ENCODE peak calls at places on chromosomes 5 and 9, in ten cellular contexts. M is psoas muscle; K is left lung; T is HepG2; I is right cardiac atrium; V is mucosa of descending colon; S is K562; C is lower lobe of right lung; B is CD4-positive, CD25-positive, alpha-beta regulatory T cell; R is lung. Y is an unnamed sample. For H3K4me1, the result is how much of the 10 kb centered on the place peaks cover.

GRCh38 chr5:1535646-1536045 is 11.9 kb upstream of the LPCAT1 start:
- ATAC-seq in T (no peak), C (no peak), K (no peak), B (no peak), M (no peak), R (no peak), I (no peak), V (no peak), S (no peak), Y (no peak)

GRCh38 chr5:173923236-173924104 is 35.3 kb downstream of the CPEB4 start:
- ATAC-seq in S (no peak), B (no peak), T (no peak), M (peak), R (no peak), V (no peak), K (no peak), I (peak), C (no peak), Y (peak)

GRCh38 chr5:20020235-20020634 is 32.2 kb upstream of the CDH18 start:
- ATAC-seq in K (no peak), T (no peak), I (no peak), V (no peak), C (no peak), R (no peak), B (no peak), S (no peak), M (no peak), Y (no peak)

GRCh38 chr9:133369923-133370322 is 5.9 kb downstream of the SURF4 start:
- ATAC-seq in S (no peak), C (peak), K (peak), I (no peak), B (no peak), T (no peak), R (no peak), M (no peak), V (no peak), Y (no peak)

GRCh38 chr5:64206653-64207052 is 41.0 kb downstream of the RNF180 start:
- ATAC-seq in M (no peak), C (no peak), S (no peak), V (no peak), R (no peak), I (no peak), B (no peak), T (no peak), K (no peak), Y (no peak)

GRCh38 chr5:73274870-73275756 is 102.1 kb downstream of the TMEM174 start:
- ATAC-seq in K (no peak), S (no peak), C (no peak), T (no peak), I (peak), V (no peak), M (peak), R (peak), B (no peak), Y (peak)

GRCh38 chr5:74624501-74624900 is 16.0 kb downstream of the ENC1 start:
- ATAC-seq in T (no peak), B (no peak), S (no peak), V (no peak), K (peak), I (no peak), C (peak), R (peak), M (no peak), Y (no peak)

GRCh38 chr5:122442938-122443337 is 130.9 kb downstream of the SNCAIP start:
- ATAC-seq in K (no peak), R (no peak), B (no peak), T (no peak), C (no peak), M (no peak), I (no peak), S (no peak), V (no peak), Y (no peak)

GRCh38 chr5:14594378-14595074 is 12.9 kb downstream of the OTULINL start:
- ATAC-seq in M (no peak), B (no peak), V (no peak), T (no peak), I (peak), R (no peak), K (no peak), C (peak), S (no peak), Y (no peak)

GRCh38 chr9:91898451-91899433 is 51.3 kb downstream of the ROR2 start:
- ATAC-seq in C (no peak), R (peak), S (peak), T (peak), M (no peak), I (no peak), B (no peak), K (peak), V (peak), Y (peak)

GRCh38 chr5:142587354-142587965 is 98.4 kb downstream of the FGF1 start:
- ATAC-seq in T (no peak), V (no peak), M (no peak), I (no peak), K (peak), B (no peak), C (no peak), S (peak), R (no peak), Y (no peak)

GRCh38 chr9:84325347-84325982 is 15.1 kb downstream of the SLC28A3 start:
- ATAC-seq in S (no peak), I (no peak), C (no peak), M (no peak), V (peak), T (no peak), B (no peak), R (peak), K (peak), Y (no peak)

GRCh38 chr5:112691341-112691685 is 46.4 kb upstream of the APC start:
- ATAC-seq in K (no peak), I (no peak), R (no peak), M (no peak), S (no peak), V (peak), C (no peak), B (no peak), T (peak), Y (no peak)

GRCh38 chr5:78009937-78010527 is 233.9 kb upstream of the TBCA start:
- ATAC-seq in V (no peak), K (peak), B (no peak), T (no peak), C (no peak), I (peak), R (no peak), M (no peak), S (no peak), Y (peak)

GRCh38 chr5:72234265-72234700 is 85.8 kb downstream of the MRPS27 start:
- ATAC-seq in V (peak), T (no peak), R (no peak), K (peak), S (peak), C (peak), M (peak), B (peak), I (no peak), Y (no peak)

GRCh38 chr9:127130235-127130634 is 7.8 kb upstream of the ANGPTL2 start:
- ATAC-seq in K (no peak), I (no peak), V (no peak), B (no peak), T (no peak), R (no peak), M (no peak), C (no peak), S (no peak), Y (no peak)
- H3K4me1 ChIP-seq in K (under half), I (under half), V (under half), B (under half), T (under half), R (under half), M (half or more), C (half or more), S (under half), Y (under half)

GRCh38 chr9:125852386-125852785 is 105.2 kb downstream of the PBX3 start:
- ATAC-seq in C (no peak), R (no peak), K (no peak), T (peak), I (no peak), B (no peak), S (no peak), M (no peak), V (no peak), Y (no peak)
- H3K4me1 ChIP-seq in C (under half), R (under half), K (under half), T (under half), I (under half), B (under half), S (under half), M (under half), V (under half), Y (under half)

GRCh38 chr5:38463634-38464521 is 92.6 kb downstream of the LIFR start:
- ATAC-seq in S (no peak), R (no peak), M (peak), C (no peak), T (peak), V (peak), I (no peak), B (no peak), K (peak), Y (peak)

GRCh38 chr5:38467353-38468040 is 88.9 kb downstream of the LIFR start:
- ATAC-seq in S (no peak), C (peak), R (peak), V (no peak), K (peak), B (no peak), M (peak), T (peak), I (peak), Y (peak)

GRCh38 chr5:38466444-38467189 is 89.8 kb downstream of the LIFR start:
- ATAC-seq in R (no peak), V (peak), S (peak), C (peak), M (peak), T (no peak), B (no peak), I (peak), K (peak), Y (peak)

GRCh38 chr5:38465045-38465444 is 91.4 kb downstream of the LIFR start:
- ATAC-seq in M (peak), B (no peak), S (no peak), T (no peak), V (no peak), I (no peak), K (no peak), R (no peak), C (no peak), Y (no peak)

DNA sequence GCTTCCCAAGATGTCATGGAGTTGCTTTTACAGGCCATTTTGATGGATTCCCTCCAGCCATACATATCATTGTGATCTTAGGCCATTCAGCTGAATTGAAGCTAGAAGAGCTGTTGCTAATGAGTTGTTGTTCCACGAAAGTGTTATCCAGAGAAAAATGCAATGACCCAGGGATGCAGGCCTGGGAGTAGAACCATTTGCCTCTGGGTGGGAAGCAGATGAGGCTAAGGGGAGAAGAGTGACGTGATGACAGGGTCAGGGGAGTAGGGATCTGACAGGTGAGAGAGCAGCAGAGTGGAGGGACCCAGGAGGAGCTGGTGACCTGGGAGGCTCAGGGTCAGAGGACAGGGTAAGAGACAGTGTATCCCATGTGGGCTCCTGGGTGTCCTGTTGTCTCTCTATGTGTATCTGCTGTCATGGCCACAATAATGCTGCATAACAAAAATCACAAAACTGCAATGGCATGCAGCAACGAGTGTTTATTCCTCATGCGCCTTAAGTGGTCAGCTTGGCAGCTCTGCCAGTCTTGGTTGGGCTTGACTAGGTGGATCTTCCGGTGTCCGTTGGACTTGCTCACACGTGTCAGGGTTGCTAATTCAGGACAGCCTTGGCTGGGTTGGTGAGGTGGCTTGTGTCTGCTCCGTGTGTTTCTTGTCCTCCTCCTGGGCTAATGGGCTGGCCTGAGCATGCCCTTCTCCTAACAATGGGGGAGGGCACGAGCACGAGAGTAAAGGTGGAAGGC is 90.6 kb downstream of the LIFR start:
- ATAC-seq in B (no peak), K (no peak), R (no peak), I (no peak), S (no peak), T (no peak), C (no peak), M (peak), V (no peak), Y (peak)
- H3K4me1 ChIP-seq in B (under half), K (under half), R (under half), I (under half), S (under half), T (half or more), C (under half), M (half or more), V (under half), Y (under half)

GRCh38 chr9:82116538-82116937 is 128.0 kb downstream of the SPATA31D1 start:
- ATAC-seq in R (no peak), S (no peak), K (no peak), B (no peak), C (no peak), V (no peak), M (no peak), T (no peak), I (no peak), Y (no peak)
- H3K4me1 ChIP-seq in R (under half), S (under half), K (under half), B (under half), C (under half), V (under half), M (under half), T (under half), I (under half), Y (under half)

DNA sequence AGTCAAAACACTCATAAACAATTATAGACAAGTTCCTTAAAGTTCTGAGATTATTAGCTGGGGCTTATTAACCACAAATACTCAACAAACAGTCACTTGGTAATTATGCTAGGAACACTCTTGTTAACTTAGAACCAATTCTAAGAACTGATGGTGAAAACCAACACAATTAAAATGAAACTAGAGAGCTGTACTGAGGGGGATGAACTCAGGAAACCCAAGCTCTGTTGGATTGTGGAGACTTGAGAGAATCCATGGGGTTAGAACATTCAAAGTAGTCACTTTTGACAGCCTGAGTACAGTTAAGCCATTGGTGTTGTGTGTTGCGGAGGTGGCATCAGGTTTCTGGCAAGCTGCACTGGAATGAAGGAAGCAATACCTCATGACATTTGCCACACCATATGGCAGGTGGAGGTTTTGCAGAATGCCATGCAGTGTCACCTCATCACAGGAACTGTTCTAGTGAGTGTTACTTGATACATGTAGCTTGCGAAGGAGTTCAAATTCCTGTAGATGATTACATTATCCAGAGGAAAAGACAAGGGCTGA is 480.9 kb upstream of the CD180 start:
- ATAC-seq in C (no peak), R (no peak), V (peak), T (no peak), B (no peak), I (no peak), K (no peak), M (peak), S (no peak), Y (peak)
- H3K4me1 ChIP-seq in C (under half), R (under half), V (under half), T (under half), B (under half), I (under half), K (under half), M (under half), S (under half), Y (under half)

DNA sequence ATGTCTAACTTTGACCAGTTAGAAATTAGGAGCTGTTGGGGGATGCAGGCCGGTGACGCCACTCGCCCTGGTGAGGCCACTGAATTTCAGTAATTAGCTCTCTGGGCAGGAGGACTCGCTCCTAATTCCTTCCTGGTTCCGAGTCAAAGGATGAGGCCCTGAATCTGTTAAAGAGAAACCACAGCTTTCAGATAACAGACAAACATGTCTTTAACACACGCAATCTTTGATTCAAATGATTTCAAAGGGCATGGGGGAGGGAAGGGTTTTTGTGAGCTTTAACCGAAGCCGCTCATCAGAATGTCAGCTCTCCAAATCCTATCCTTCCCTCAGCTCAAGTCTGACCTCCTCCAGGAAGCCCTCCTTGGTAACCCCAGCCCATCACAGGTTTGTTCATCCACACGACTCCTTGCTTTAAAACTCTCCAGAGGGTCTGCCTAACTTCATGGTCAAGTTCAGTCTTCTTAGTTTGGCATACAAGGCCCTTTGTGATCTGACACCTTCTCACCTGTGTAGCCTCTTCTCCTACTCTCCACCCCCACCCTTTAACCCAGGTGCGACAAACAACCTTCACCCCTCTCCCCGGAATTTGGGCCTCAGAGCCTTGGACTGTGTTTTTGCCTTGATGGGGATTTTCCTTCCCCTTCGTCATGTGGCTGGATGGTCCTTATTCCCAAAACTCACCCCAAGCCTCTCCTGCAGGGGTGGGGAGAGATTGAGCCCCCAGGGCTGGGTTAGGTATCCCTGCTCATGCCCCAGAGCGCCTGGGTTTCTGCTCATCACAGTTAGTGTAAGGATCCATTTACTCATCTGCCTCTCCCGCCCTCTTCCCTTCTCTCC is 13.6 kb upstream of the PHF19 start:
- ATAC-seq in V (peak), R (no peak), S (no peak), B (peak), K (peak), M (no peak), T (peak), I (no peak), C (no peak), Y (no peak)
- H3K4me1 ChIP-seq in V (under half), R (under half), S (under half), B (half or more), K (under half), M (under half), T (under half), I (under half), C (under half), Y (under half)

GRCh38 chr5:103207653-103208052 is 50.9 kb upstream of the MACIR start:
- ATAC-seq in B (no peak), R (no peak), C (no peak), S (no peak), M (no peak), I (no peak), T (no peak), K (no peak), V (no peak), Y (no peak)

GRCh38 chr5:103211858-103212500 is 46.6 kb upstream of the MACIR start:
- ATAC-seq in T (no peak), K (no peak), B (no peak), V (peak), S (no peak), C (no peak), I (no peak), M (no peak), R (no peak), Y (no peak)

GRCh38 chr5:103208460-103208859 is 50.1 kb upstream of the MACIR start:
- ATAC-seq in C (no peak), V (no peak), M (no peak), R (no peak), S (no peak), K (no peak), I (no peak), B (no peak), T (no peak), Y (no peak)

GRCh38 chr5:103209065-103209464 is 49.5 kb upstream of the MACIR start:
- ATAC-seq in K (no peak), R (no peak), C (no peak), B (no peak), S (no peak), V (no peak), I (no peak), M (no peak), T (no peak), Y (no peak)

DNA sequence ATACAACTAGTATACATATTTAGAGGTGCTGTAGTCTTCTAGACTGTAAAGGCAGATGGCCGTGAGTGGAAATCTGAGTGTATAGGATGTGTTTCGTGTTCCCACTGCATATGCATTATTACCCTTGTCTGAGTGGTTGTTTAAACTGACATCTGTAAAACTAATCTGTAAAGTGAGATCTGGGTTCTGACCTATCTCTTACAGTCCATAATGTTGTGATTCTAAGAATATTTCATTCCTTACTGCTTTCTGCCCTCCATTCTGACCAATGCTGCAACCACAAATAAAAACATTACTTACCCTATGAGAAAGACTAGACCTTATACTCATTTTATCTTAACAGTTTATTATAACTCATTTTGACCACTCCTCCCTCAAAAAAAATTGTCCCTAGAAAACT is 47.6 kb upstream of the MACIR start:
- ATAC-seq in B (no peak), I (no peak), C (no peak), T (no peak), K (no peak), R (no peak), S (no peak), V (no peak), M (no peak), Y (no peak)
- H3K4me1 ChIP-seq in B (under half), I (under half), C (under half), T (under half), K (under half), R (under half), S (under half), V (under half), M (under half), Y (under half)

DNA sequence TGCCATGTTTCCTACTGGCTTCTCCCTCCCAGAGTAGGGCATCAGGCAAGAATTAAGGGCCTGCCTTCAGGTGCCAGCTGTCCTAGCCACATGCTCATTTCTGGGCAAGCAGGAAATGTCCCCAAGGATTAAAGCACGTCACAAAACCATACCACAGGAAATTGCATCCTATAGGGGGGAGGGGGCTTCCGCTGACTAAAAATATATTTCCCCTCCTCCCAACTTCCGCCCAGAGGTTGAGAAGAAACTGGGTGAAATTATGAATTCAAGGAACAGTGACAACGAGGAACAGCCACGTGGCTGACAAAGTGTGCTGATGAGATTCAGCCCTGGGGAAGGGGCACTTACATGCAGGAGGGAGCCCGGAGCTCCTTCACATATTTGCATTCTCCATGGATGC is 4.1 kb downstream of the HBEGF start:
- ATAC-seq in M (no peak), T (no peak), C (peak), V (no peak), B (no peak), I (no peak), S (no peak), R (no peak), K (no peak), Y (no peak)
- H3K4me1 ChIP-seq in M (half or more), T (under half), C (half or more), V (under half), B (under half), I (under half), S (under half), R (under half), K (half or more), Y (under half)

DNA sequence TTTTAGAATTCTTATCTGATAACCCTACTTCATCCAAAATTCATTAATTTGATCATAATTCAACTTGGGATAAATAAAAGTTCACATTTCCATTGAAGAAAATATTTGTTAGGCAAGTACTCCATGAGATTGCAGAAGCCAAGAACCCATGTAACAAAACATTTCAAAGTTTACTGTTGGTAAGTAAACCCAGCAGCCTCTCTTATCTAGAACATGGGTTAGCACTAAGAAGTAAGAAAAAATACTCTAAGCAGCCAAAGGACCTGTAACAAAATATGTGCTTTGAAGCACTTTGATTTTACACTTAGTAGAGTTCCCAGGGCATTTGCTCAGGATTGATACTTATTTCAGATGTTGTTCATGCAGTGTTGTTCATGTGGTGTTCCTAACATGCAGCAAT is 8.7 kb downstream of the MAP3K1 start:
- ATAC-seq in M (no peak), C (peak), T (no peak), B (no peak), R (no peak), V (no peak), I (no peak), S (no peak), K (peak), Y (no peak)
- H3K4me1 ChIP-seq in M (under half), C (half or more), T (half or more), B (half or more), R (under half), V (under half), I (under half), S (under half), K (half or more), Y (half or more)

Y was measured in gastroesophageal sphincter.